ENCODE peak calls at places on chromosomes 11 and 22, in five cellular contexts. Q, J, B, P and D are unnamed samples.

GRCh38 chr22:42328130-42328821 is 57.8 kb upstream of the TCF20 start:
- DNase-seq in P (no peak), J (no peak), B (no peak), Q (no peak), D (no peak)

GRCh38 chr11:75351541-75352416 is at the start of gene ARRB1:
- DNase-seq in J (peak), Q (peak), P (no peak), B (peak), D (peak)

GRCh38 chr11:86473991-86474833 is 99.5 kb downstream of the CCDC81 start:
- DNase-seq in B (peak), J (peak), P (no peak), Q (peak), D (peak)

GRCh38 chr22:33707581-33707980 is 212.7 kb downstream of the LARGE1 start:
- DNase-seq in B (no peak), Q (no peak), J (no peak), P (no peak), D (no peak)

GRCh38 chr11:84780689-84781293 is 846.4 kb downstream of the DLG2 start:
- DNase-seq in Q (peak), P (no peak), J (no peak), B (peak), D (peak)

GRCh38 chr11:103109818-103110388 is 677 bp downstream of the DYNC2H1 start:
- DNase-seq in P (no peak), Q (peak), B (no peak), J (peak), D (no peak)

GRCh38 chr11:86468169-86468568 is 93.5 kb downstream of the CCDC81 start:
- DNase-seq in J (no peak), Q (no peak), B (no peak), P (no peak), D (no peak)

GRCh38 chr11:121886005-121886739 is 229.8 kb downstream of the BLID start:
- DNase-seq in J (peak), B (no peak), P (no peak), Q (peak), D (no peak)

GRCh38 chr11:125258626-125259025 is 94.1 kb downstream of the PKNOX2 start:
- DNase-seq in Q (no peak), P (no peak), J (no peak), B (no peak), D (no peak)

GRCh38 chr22:22349455-22349836 is 104.9 kb downstream of the VPREB1 start:
- DNase-seq in J (no peak), B (no peak), P (no peak), Q (no peak), D (peak)

GRCh38 chr22:46054091-46054877 is 77.3 kb upstream of the WNT7B start:
- DNase-seq in B (peak), J (peak), P (no peak), Q (peak), D (peak)

GRCh38 chr11:17003426-17003825 is 10.8 kb downstream of the PLEKHA7 start:
- DNase-seq in J (no peak), Q (no peak), B (no peak), P (no peak), D (no peak)

GRCh38 chr11:69307421-69307820 is 13.5 kb downstream of the MYEOV start:
- DNase-seq in Q (no peak), P (no peak), B (no peak), J (no peak), D (no peak)
- H3K4me3 ChIP-seq in Q (no peak), P (no peak), B (no peak), J (no peak), D (no peak)

GRCh38 chr11:47327025-47327424 is 25.5 kb downstream of the MYBPC3 start:
- DNase-seq in Q (no peak), J (no peak), B (no peak), P (no peak), D (no peak)

GRCh38 chr11:47330002-47330911 is 22.2 kb downstream of the MYBPC3 start:
- DNase-seq in J (no peak), Q (peak), P (no peak), B (peak), D (peak)

GRCh38 chr11:47327949-47328348 is 24.6 kb downstream of the MYBPC3 start:
- DNase-seq in J (no peak), Q (no peak), B (no peak), P (no peak), D (no peak)

GRCh38 chr11:47329431-47329993 is 23.0 kb downstream of the MYBPC3 start:
- DNase-seq in B (no peak), P (no peak), Q (no peak), J (no peak), D (no peak)

GRCh38 chr11:47328449-47329390 is 23.8 kb downstream of the MYBPC3 start:
- DNase-seq in J (no peak), P (no peak), B (no peak), Q (no peak), D (no peak)
- TF ChIP-seq CTCF in J (no peak), P (no peak), B (no peak), Q (no peak), D (no peak)

GRCh38 chr11:119319136-119319701 is 2.3 kb upstream of the MCAM start:
- DNase-seq in P (no peak), J (no peak), Q (no peak), B (no peak), D (no peak)
- H3K4me3 ChIP-seq in P (no peak), J (peak), Q (no peak), B (no peak), D (no peak)

DNA sequence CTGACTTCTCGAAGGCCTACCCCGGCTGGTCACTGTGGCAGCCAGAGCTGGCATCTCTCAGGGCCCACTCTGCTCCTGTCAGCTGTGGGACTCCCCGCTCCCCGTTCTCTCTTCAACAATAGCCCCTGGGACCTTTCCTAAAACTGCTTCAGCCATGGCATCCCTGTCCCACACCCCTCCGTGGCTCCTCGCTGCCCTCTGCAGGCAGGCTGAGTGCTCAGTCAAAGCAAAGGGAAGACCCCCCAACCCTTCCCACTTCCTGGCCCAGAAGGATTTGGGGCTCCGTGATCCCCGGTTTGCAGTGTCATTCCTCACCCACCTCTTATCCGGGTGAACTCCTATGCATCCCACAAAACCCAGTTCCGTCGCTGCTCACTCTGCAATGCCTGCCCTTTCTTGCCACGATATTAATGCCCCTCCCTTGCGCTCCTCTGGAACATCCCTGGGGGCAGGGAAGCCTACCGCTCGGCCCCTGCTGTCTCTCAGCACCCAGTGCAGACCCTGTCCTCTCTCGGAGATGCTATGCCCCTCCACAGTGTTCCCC is 1.6 kb upstream of the TH start:
- DNase-seq in Q (no peak), P (no peak), J (no peak), B (no peak), D (peak)
- TF ChIP-seq CTCF in Q (peak), P (peak), J (no peak), B (peak), D (peak)

DNA sequence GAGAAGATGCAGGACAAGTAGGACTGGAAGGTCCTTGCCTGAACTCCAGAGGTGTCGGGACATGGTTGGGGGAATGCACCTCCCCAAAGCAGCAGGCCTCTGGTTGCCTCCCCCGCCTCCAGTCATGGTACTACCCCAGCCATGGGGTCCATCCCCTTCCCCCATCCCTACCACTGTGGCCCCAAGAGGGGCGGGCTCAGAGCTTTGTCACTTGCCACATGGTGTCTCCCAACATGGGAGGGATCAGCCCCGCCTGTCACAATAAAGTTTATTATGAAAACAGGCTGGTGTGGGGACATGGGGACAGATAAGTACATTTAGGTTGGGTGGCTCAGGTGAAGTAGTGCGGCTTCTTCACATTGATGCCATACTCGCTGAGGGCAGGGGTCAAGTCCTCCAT is 1.4 kb downstream of the TAF10 start:
- DNase-seq in B (no peak), J (no peak), Q (no peak), P (no peak), D (no peak)
- H3K4me3 ChIP-seq in B (peak), J (peak), Q (no peak), P (peak), D (no peak)